ENCODE peak calls at places on chromosomes 11 and 22, in ten cellular contexts. One of them, this sample, is unnamed.
A peak's percentile ranks its signal among the peaks of the same experiment; 100 is the strongest.

GRCh38 chr11:60978546-60979380 is 7.3 kb downstream of the CD6 start:
- DNase-seq in RPMI7951: no peak
- DNase-seq in T follicular helper cell: no peak
- DNase-seq in NCI-H774: no peak
- DNase-seq in stimulated activated CD4-positive, alpha-beta T cell treated with anti-CD3 and anti-CD28 coated beads, Interleukin-4, amount 100 ng/mL, for 48 hours: peak; percentile 67
- DNase-seq in amniotic stem cell: no peak
- DNase-seq in nephron progenitor cell: no peak
- DNase-seq in BJ: no peak
- DNase-seq in lung microvascular endothelial cell: peak; percentile 21
- DNase-seq in endothelial cell: no peak
- DNase-seq in this sample: no peak

GRCh38 chr22:47040486-47041145 is 278.2 kb downstream of the TBC1D22A start:
- DNase-seq in T follicular helper cell: no peak
- DNase-seq in nephron progenitor cell: no peak
- DNase-seq in amniotic stem cell: no peak
- DNase-seq in stimulated activated CD4-positive, alpha-beta T cell treated with anti-CD3 and anti-CD28 coated beads, Interleukin-4, amount 100 ng/mL, for 48 hours: no peak
- DNase-seq in BJ: no peak
- DNase-seq in endothelial cell: no peak
- DNase-seq in lung microvascular endothelial cell: no peak
- DNase-seq in NCI-H774: no peak
- DNase-seq in RPMI7951: no peak
- DNase-seq in this sample: no peak

GRCh38 chr22:41620646-41621098 is at the start of gene DESI1:
- DNase-seq in T follicular helper cell: no peak
- DNase-seq in lung microvascular endothelial cell: no peak
- DNase-seq in BJ: no peak
- DNase-seq in endothelial cell: no peak
- DNase-seq in nephron progenitor cell: no peak
- DNase-seq in RPMI7951: no peak
- DNase-seq in stimulated activated CD4-positive, alpha-beta T cell treated with anti-CD3 and anti-CD28 coated beads, Interleukin-4, amount 100 ng/mL, for 48 hours: no peak
- DNase-seq in NCI-H774: no peak
- DNase-seq in amniotic stem cell: no peak
- DNase-seq in this sample: no peak

GRCh38 chr11:67273260-67273990 is 7.2 kb downstream of the GRK2 start:
- DNase-seq in T follicular helper cell: no peak
- DNase-seq in BJ: no peak
- DNase-seq in NCI-H774: no peak
- DNase-seq in RPMI7951: no peak
- DNase-seq in amniotic stem cell: no peak
- DNase-seq in lung microvascular endothelial cell: no peak
- DNase-seq in nephron progenitor cell: no peak
- DNase-seq in stimulated activated CD4-positive, alpha-beta T cell treated with anti-CD3 and anti-CD28 coated beads, Interleukin-4, amount 100 ng/mL, for 48 hours: no peak
- DNase-seq in endothelial cell: no peak
- DNase-seq in this sample: no peak

GRCh38 chr11:125784678-125785077 is 3.2 kb upstream of the PATE3 start:
- DNase-seq in stimulated activated CD4-positive, alpha-beta T cell treated with anti-CD3 and anti-CD28 coated beads, Interleukin-4, amount 100 ng/mL, for 48 hours: no peak
- DNase-seq in nephron progenitor cell: no peak
- DNase-seq in NCI-H774: no peak
- DNase-seq in amniotic stem cell: no peak
- DNase-seq in T follicular helper cell: no peak
- DNase-seq in endothelial cell: no peak
- DNase-seq in BJ: no peak
- DNase-seq in lung microvascular endothelial cell: no peak
- DNase-seq in RPMI7951: no peak
- DNase-seq in this sample: no peak

GRCh38 chr11:117839936-117840813 is 15.6 kb upstream of the FXYD2 start:
- DNase-seq in lung microvascular endothelial cell: no peak
- DNase-seq in stimulated activated CD4-positive, alpha-beta T cell treated with anti-CD3 and anti-CD28 coated beads, Interleukin-4, amount 100 ng/mL, for 48 hours: no peak
- DNase-seq in RPMI7951: no peak
- DNase-seq in NCI-H774: no peak
- DNase-seq in nephron progenitor cell: no peak
- DNase-seq in T follicular helper cell: no peak
- DNase-seq in amniotic stem cell: no peak
- DNase-seq in endothelial cell: no peak
- DNase-seq in BJ: no peak
- DNase-seq in this sample: peak; percentile 34

GRCh38 chr11:64064374-64065140 is 28.8 kb downstream of the FLRT1 start:
- DNase-seq in amniotic stem cell: no peak
- DNase-seq in BJ: no peak
- DNase-seq in NCI-H774: no peak
- DNase-seq in endothelial cell: no peak
- DNase-seq in lung microvascular endothelial cell: no peak
- DNase-seq in nephron progenitor cell: no peak
- DNase-seq in stimulated activated CD4-positive, alpha-beta T cell treated with anti-CD3 and anti-CD28 coated beads, Interleukin-4, amount 100 ng/mL, for 48 hours: no peak
- DNase-seq in T follicular helper cell: no peak
- DNase-seq in RPMI7951: no peak
- DNase-seq in this sample: no peak

GRCh38 chr11:18225906-18226305 is 10.7 kb downstream of the SAA4 start:
- DNase-seq in stimulated activated CD4-positive, alpha-beta T cell treated with anti-CD3 and anti-CD28 coated beads, Interleukin-4, amount 100 ng/mL, for 48 hours: no peak
- DNase-seq in T follicular helper cell: no peak
- DNase-seq in BJ: no peak
- DNase-seq in NCI-H774: no peak
- DNase-seq in nephron progenitor cell: no peak
- DNase-seq in endothelial cell: no peak
- DNase-seq in lung microvascular endothelial cell: no peak
- DNase-seq in amniotic stem cell: no peak
- DNase-seq in RPMI7951: peak; percentile 5
- DNase-seq in this sample: no peak

GRCh38 chr22:42344391-42344861 is 74.0 kb upstream of the TCF20 start:
- DNase-seq in endothelial cell: no peak
- DNase-seq in NCI-H774: no peak
- DNase-seq in lung microvascular endothelial cell: no peak
- DNase-seq in T follicular helper cell: no peak
- DNase-seq in stimulated activated CD4-positive, alpha-beta T cell treated with anti-CD3 and anti-CD28 coated beads, Interleukin-4, amount 100 ng/mL, for 48 hours: no peak
- DNase-seq in BJ: no peak
- DNase-seq in RPMI7951: no peak
- DNase-seq in amniotic stem cell: no peak
- DNase-seq in nephron progenitor cell: peak; percentile 39
- DNase-seq in this sample: no peak

GRCh38 chr11:111299111-111300026 is 1.0 kb downstream of the POU2AF3 start:
- DNase-seq in NCI-H774: peak; percentile 23
- DNase-seq in stimulated activated CD4-positive, alpha-beta T cell treated with anti-CD3 and anti-CD28 coated beads, Interleukin-4, amount 100 ng/mL, for 48 hours: no peak
- DNase-seq in RPMI7951: peak; percentile 17
- DNase-seq in amniotic stem cell: peak; percentile 23
- DNase-seq in nephron progenitor cell: peak; percentile 78
- DNase-seq in T follicular helper cell: no peak
- DNase-seq in BJ: no peak
- DNase-seq in endothelial cell: peak; percentile 75
- DNase-seq in lung microvascular endothelial cell: peak; percentile 28
- DNase-seq in this sample: no peak

GRCh38 chr11:93547028-93547427 is 3.8 kb upstream of the SMCO4 start:
- DNase-seq in BJ: no peak
- DNase-seq in endothelial cell: no peak
- DNase-seq in NCI-H774: no peak
- DNase-seq in lung microvascular endothelial cell: no peak
- DNase-seq in stimulated activated CD4-positive, alpha-beta T cell treated with anti-CD3 and anti-CD28 coated beads, Interleukin-4, amount 100 ng/mL, for 48 hours: no peak
- DNase-seq in amniotic stem cell: no peak
- DNase-seq in T follicular helper cell: no peak
- DNase-seq in nephron progenitor cell: no peak
- DNase-seq in RPMI7951: no peak
- DNase-seq in this sample: no peak

GRCh38 chr11:70080763-70081162 is 2.6 kb downstream of the ANO1 start:
- DNase-seq in RPMI7951: peak; percentile 53
- DNase-seq in NCI-H774: no peak
- DNase-seq in endothelial cell: no peak
- DNase-seq in stimulated activated CD4-positive, alpha-beta T cell treated with anti-CD3 and anti-CD28 coated beads, Interleukin-4, amount 100 ng/mL, for 48 hours: no peak
- DNase-seq in lung microvascular endothelial cell: no peak
- DNase-seq in T follicular helper cell: no peak
- DNase-seq in amniotic stem cell: no peak
- DNase-seq in BJ: no peak
- DNase-seq in nephron progenitor cell: no peak
- DNase-seq in this sample: no peak

GRCh38 chr11:118111019-118111743 is 24.4 kb upstream of the SMIM35 start:
- DNase-seq in lung microvascular endothelial cell: no peak
- DNase-seq in NCI-H774: no peak
- DNase-seq in BJ: no peak
- DNase-seq in RPMI7951: no peak
- DNase-seq in endothelial cell: no peak
- DNase-seq in T follicular helper cell: no peak
- DNase-seq in stimulated activated CD4-positive, alpha-beta T cell treated with anti-CD3 and anti-CD28 coated beads, Interleukin-4, amount 100 ng/mL, for 48 hours: no peak
- DNase-seq in amniotic stem cell: no peak
- DNase-seq in nephron progenitor cell: no peak
- DNase-seq in this sample: no peak

GRCh38 chr22:45454260-45454659 is 40.8 kb downstream of the RIBC2 start:
- DNase-seq in stimulated activated CD4-positive, alpha-beta T cell treated with anti-CD3 and anti-CD28 coated beads, Interleukin-4, amount 100 ng/mL, for 48 hours: no peak
- DNase-seq in BJ: peak; percentile 88
- DNase-seq in nephron progenitor cell: no peak
- DNase-seq in RPMI7951: peak; percentile 23
- DNase-seq in lung microvascular endothelial cell: no peak
- DNase-seq in endothelial cell: no peak
- DNase-seq in amniotic stem cell: no peak
- DNase-seq in NCI-H774: no peak
- DNase-seq in T follicular helper cell: no peak
- DNase-seq in this sample: no peak

GRCh38 chr11:74418509-74418895 is 20.3 kb upstream of the PGM2L1 start:
- DNase-seq in RPMI7951: peak; percentile 77
- DNase-seq in stimulated activated CD4-positive, alpha-beta T cell treated with anti-CD3 and anti-CD28 coated beads, Interleukin-4, amount 100 ng/mL, for 48 hours: no peak
- DNase-seq in endothelial cell: no peak
- DNase-seq in nephron progenitor cell: no peak
- DNase-seq in T follicular helper cell: no peak
- DNase-seq in NCI-H774: peak; percentile 79
- DNase-seq in BJ: peak; percentile 53
- DNase-seq in amniotic stem cell: no peak
- DNase-seq in lung microvascular endothelial cell: peak; percentile 81
- DNase-seq in this sample: no peak

GRCh38 chr11:12149672-12150225 is 39.4 kb downstream of the MICAL2 start:
- DNase-seq in stimulated activated CD4-positive, alpha-beta T cell treated with anti-CD3 and anti-CD28 coated beads, Interleukin-4, amount 100 ng/mL, for 48 hours: peak; percentile 45
- DNase-seq in NCI-H774: no peak
- DNase-seq in nephron progenitor cell: no peak
- DNase-seq in lung microvascular endothelial cell: no peak
- DNase-seq in endothelial cell: no peak
- DNase-seq in T follicular helper cell: no peak
- DNase-seq in amniotic stem cell: no peak
- DNase-seq in BJ: no peak
- DNase-seq in RPMI7951: peak; percentile 49
- DNase-seq in this sample: no peak

GRCh38 chr22:44805663-44806062 is 53.3 kb downstream of the ARHGAP8 start:
- DNase-seq in stimulated activated CD4-positive, alpha-beta T cell treated with anti-CD3 and anti-CD28 coated beads, Interleukin-4, amount 100 ng/mL, for 48 hours: no peak
- DNase-seq in nephron progenitor cell: no peak
- DNase-seq in T follicular helper cell: no peak
- DNase-seq in BJ: no peak
- DNase-seq in RPMI7951: no peak
- DNase-seq in amniotic stem cell: no peak
- DNase-seq in endothelial cell: no peak
- DNase-seq in lung microvascular endothelial cell: no peak
- DNase-seq in NCI-H774: no peak
- DNase-seq in this sample: no peak

GRCh38 chr11:46446343-46446751 is 54.8 kb upstream of the CHRM4 start:
- DNase-seq in nephron progenitor cell: no peak
- DNase-seq in T follicular helper cell: no peak
- DNase-seq in lung microvascular endothelial cell: no peak
- DNase-seq in NCI-H774: no peak
- DNase-seq in BJ: no peak
- DNase-seq in stimulated activated CD4-positive, alpha-beta T cell treated with anti-CD3 and anti-CD28 coated beads, Interleukin-4, amount 100 ng/mL, for 48 hours: no peak
- DNase-seq in amniotic stem cell: no peak
- DNase-seq in endothelial cell: no peak
- DNase-seq in RPMI7951: no peak
- DNase-seq in this sample: no peak

GRCh38 chr22:22593964-22594656 is 35.0 kb upstream of the PRAME start:
- DNase-seq in stimulated activated CD4-positive, alpha-beta T cell treated with anti-CD3 and anti-CD28 coated beads, Interleukin-4, amount 100 ng/mL, for 48 hours: peak; percentile 50
- DNase-seq in nephron progenitor cell: peak; percentile 72
- DNase-seq in BJ: no peak
- DNase-seq in amniotic stem cell: no peak
- DNase-seq in NCI-H774: peak; percentile 6
- DNase-seq in endothelial cell: peak; percentile 59
- DNase-seq in RPMI7951: peak; percentile 39
- DNase-seq in T follicular helper cell: peak; percentile 40
- DNase-seq in lung microvascular endothelial cell: peak; percentile 75
- DNase-seq in this sample: peak; percentile 54

GRCh38 chr11:2138436-2139117 is 612 bp downstream of the IGF2 start:
- DNase-seq in amniotic stem cell: no peak
- DNase-seq in nephron progenitor cell: peak; percentile 46
- DNase-seq in RPMI7951: no peak
- DNase-seq in lung microvascular endothelial cell: peak; percentile 20
- DNase-seq in NCI-H774: no peak
- DNase-seq in BJ: no peak
- DNase-seq in endothelial cell: no peak
- DNase-seq in stimulated activated CD4-positive, alpha-beta T cell treated with anti-CD3 and anti-CD28 coated beads, Interleukin-4, amount 100 ng/mL, for 48 hours: no peak
- DNase-seq in T follicular helper cell: no peak
- DNase-seq in this sample: no peak

This sample was measured in mesothelial cell of epicardium.